ENCODE peak calls at places on chromosome 14, in seven cellular contexts. N, A, Y, C, H, J and T are unnamed samples.

GRCh38 chr14:75025082-75025481 is 22.4 kb downstream of the EIF2B2 start:
- DNase-seq in N (no peak), A (no peak), Y (no peak), C (peak; percentile 30), H (no peak), J (peak; percentile 69), T (no peak)

GRCh38 chr14:94115068-94115591 is 4.6 kb downstream of the IFI27 start:
- DNase-seq in N (no peak), A (no peak), Y (no peak), C (no peak), H (no peak), J (no peak), T (no peak)

GRCh38 chr14:76810953-76811400 is 1.7 kb downstream of the ANGEL1 start:
- DNase-seq in N (peak; percentile 15), A (no peak), Y (no peak), C (peak; percentile 17), H (peak; percentile 68), J (peak; percentile 34), T (peak; percentile 16)

GRCh38 chr14:63701614-63702291 is 26.1 kb downstream of the SGPP1 start:
- DNase-seq in N (no peak), A (no peak), Y (no peak), C (no peak), H (no peak), J (no peak), T (peak; percentile 20)

GRCh38 chr14:96917442-96917963 is 120.3 kb downstream of the VRK1 start:
- DNase-seq in N (no peak), A (no peak), Y (no peak), C (no peak), H (no peak), J (no peak), T (no peak)

GRCh38 chr14:31127690-31128089 is 79.9 kb downstream of the HECTD1 start:
- DNase-seq in N (peak; percentile 27), A (no peak), Y (no peak), C (no peak), H (peak; percentile 51), J (no peak), T (peak; percentile 77)

GRCh38 chr14:70919774-70920173 is 12.5 kb downstream of the PCNX1 start:
- DNase-seq in N (no peak), A (no peak), Y (no peak), C (peak; percentile 62), H (no peak), J (peak; percentile 37), T (no peak)

GRCh38 chr14:74491952-74492351 is 1.2 kb downstream of the NPC2 start:
- DNase-seq in N (no peak), A (no peak), Y (no peak), C (no peak), H (peak; percentile 86), J (peak; percentile 40), T (no peak)

DNA sequence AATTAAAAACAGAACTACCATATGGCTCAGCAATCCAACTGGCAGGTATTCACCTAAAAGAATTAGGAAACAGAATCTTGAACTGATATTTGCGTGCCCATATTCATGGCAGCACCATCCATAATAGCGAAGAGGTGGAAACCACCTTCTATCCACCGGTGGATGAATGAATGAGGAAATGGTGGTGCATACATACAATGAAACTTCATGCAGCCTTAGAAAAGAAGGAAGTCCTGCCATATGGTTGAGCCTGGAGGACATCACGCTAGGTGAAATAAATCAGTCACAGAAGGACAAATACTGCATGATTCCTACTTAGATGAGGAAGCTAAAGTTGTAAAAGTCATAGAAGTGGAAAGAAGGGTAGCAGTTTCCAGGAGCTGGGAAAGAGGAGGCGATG is 6.6 kb downstream of the TCL1A start:
- DNase-seq in N (no peak), A (no peak), Y (no peak), C (no peak), H (no peak), J (no peak), T (no peak)
- H3K4me1 ChIP-seq in N (no peaks in the 10 kb centered on the region), A (no peaks in the 10 kb centered on the region), Y (no peaks in the 10 kb centered on the region), C (no peaks in the 10 kb centered on the region), H (no peaks in the 10 kb centered on the region), J (no peaks in the 10 kb centered on the region), T (no peaks in the 10 kb centered on the region)

GRCh38 chr14:61211476-61212262 is 69.5 kb downstream of the TMEM30B start:
- DNase-seq in N (no peak), A (no peak), Y (no peak), C (no peak), H (no peak), J (no peak), T (no peak)
- H3K27ac ChIP-seq in N (no peak overlapping the region), A (no peak overlapping the region), Y (no peak overlapping the region), C (no peak overlapping the region), H (no peak overlapping the region), J (no peak overlapping the region), T (no peak overlapping the region)

GRCh38 chr14:53952533-53952932 is 4.1 kb downstream of the BMP4 start:
- DNase-seq in N (no peak), A (no peak), Y (no peak), C (no peak), H (peak; percentile 71), J (no peak), T (no peak)

GRCh38 chr14:53949201-53949600 is 7.4 kb downstream of the BMP4 start:
- DNase-seq in N (no peak), A (no peak), Y (no peak), C (no peak), H (no peak), J (no peak), T (no peak)

GRCh38 chr14:53951661-53952265 is 4.9 kb downstream of the BMP4 start:
- DNase-seq in N (no peak), A (no peak), Y (no peak), C (no peak), H (peak; percentile 63), J (no peak), T (no peak)

GRCh38 chr14:53948181-53948884 is 8.3 kb downstream of the BMP4 start:
- DNase-seq in N (no peak), A (no peak), Y (no peak), C (no peak), H (no peak), J (no peak), T (no peak)

GRCh38 chr14:53950031-53950793 is 6.4 kb downstream of the BMP4 start:
- DNase-seq in N (no peak), A (no peak), Y (no peak), C (no peak), H (no peak), J (no peak), T (no peak)
- H3K4me3 ChIP-seq in N (no peak overlapping the region), A (no peak overlapping the region), Y (no peak overlapping the region), C (peak overlapping the region; percentile 69), H (no peak overlapping the region), J (no peak overlapping the region), T (no peak overlapping the region)

DNA sequence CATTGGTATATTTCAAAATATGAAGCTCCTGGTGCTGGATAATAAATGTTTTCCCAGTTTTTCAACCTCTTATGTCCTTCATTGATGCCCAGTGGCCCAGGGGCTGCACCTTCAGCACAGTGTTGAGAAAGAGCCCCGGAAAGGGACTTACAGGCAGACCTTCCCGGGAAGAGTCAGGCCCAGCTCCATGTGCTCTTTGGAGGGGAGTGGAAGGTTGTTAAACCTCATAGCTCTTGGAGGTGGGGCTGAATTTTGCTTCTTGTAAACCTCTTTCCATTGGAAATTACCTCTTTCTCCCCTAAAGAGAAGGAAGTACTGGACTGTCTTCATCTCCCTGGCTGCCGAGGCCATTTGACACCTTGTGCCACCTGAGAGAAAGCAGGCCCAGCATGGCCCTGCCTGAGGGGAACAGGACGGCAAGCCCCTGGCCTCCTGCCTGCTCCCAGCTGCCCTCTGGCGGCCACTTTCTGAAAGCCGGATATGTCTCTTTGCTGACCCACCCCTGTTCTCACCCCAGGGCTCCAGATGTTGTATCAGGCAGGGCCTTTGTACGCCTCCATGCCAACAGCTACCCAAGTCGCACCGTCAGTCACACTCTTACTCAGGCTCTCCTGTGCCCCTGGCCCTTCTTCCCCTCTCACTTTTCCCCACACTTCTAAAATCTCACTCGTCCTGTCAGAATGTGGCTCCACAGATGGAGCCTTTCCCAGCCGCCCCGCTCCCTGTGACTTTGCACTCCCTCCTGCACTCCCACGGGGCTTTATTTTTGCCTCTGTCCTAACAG is 43.0 kb downstream of the EVL start:
- DNase-seq in N (peak; percentile 86), A (peak; percentile 48), Y (peak; percentile 91), C (peak; percentile 24), H (peak; percentile 88), J (peak; percentile 65), T (peak; percentile 85)
- H3K4me1 ChIP-seq in N (peaks cover 74% of the 10 kb centered on the region), A (peaks cover 18% of the 10 kb centered on the region), Y (no peaks in the 10 kb centered on the region), C (peaks cover 19% of the 10 kb centered on the region), H (no peaks in the 10 kb centered on the region), J (peaks cover 28% of the 10 kb centered on the region), T (peaks cover 65% of the 10 kb centered on the region)